ENCODE peak calls at places on chromosomes 13 and 19, in four cellular contexts. E, O, X and P are unnamed samples.

GRCh38 chr13:86892330-86892729 is 778.8 kb upstream of the SLITRK5 start:
- DNase-seq in O (no peak), X (no peak), E (no peak), P (no peak)

GRCh38 chr13:34884366-34884765 is 57.7 kb upstream of the NBEA start:
- DNase-seq in E (no peak), O (no peak), X (no peak), P (no peak)

GRCh38 chr19:40471111-40471510 is 4.3 kb downstream of the SPTBN4 start:
- DNase-seq in E (no peak), X (no peak), O (no peak), P (no peak)

GRCh38 chr13:36030670-36031331 is 100.4 kb downstream of the DCLK1 start:
- DNase-seq in E (no peak), O (no peak), X (no peak), P (no peak)

GRCh38 chr19:55136399-55137102 is 12.5 kb downstream of the TNNT1 start:
- DNase-seq in X (no peak), O (no peak), E (no peak), P (no peak)

GRCh38 chr19:30428281-30428680 is 56.1 kb downstream of the ZNF536 start:
- DNase-seq in E (no peak), X (no peak), O (no peak), P (no peak)

GRCh38 chr19:5588906-5589676 is 21.3 kb upstream of the TINCR start:
- DNase-seq in X (no peak), E (no peak), O (no peak), P (no peak)

GRCh38 chr19:1064661-1065605 is 2.0 kb upstream of the ARHGAP45 start:
- DNase-seq in X (no peak), O (no peak), E (peak), P (peak)

GRCh38 chr19:15124572-15125231 is 17.5 kb downstream of the SYDE1 start:
- DNase-seq in O (no peak), X (peak), E (no peak), P (no peak)

GRCh38 chr19:16462757-16463250 is 9.0 kb downstream of the EPS15L1 start:
- DNase-seq in X (no peak), O (no peak), E (no peak), P (no peak)

GRCh38 chr13:73129023-73129422 is 70.2 kb downstream of the KLF5 start:
- DNase-seq in E (no peak), X (no peak), O (no peak), P (no peak)

GRCh38 chr13:40410315-40410714 is 256.1 kb downstream of the FOXO1 start:
- DNase-seq in E (no peak), X (no peak), O (no peak), P (no peak)

GRCh38 chr13:28220166-28220565 is 81.8 kb downstream of the PAN3 start:
- DNase-seq in E (no peak), X (no peak), O (no peak), P (no peak)

GRCh38 chr13:31722684-31723083 is 16.6 kb upstream of the RXFP2 start:
- DNase-seq in O (no peak), E (no peak), X (no peak), P (no peak)

GRCh38 chr19:42313096-42313839 is at the start of gene TMEM145:
- DNase-seq in X (no peak), O (peak), E (peak), P (peak)

GRCh38 chr19:32823747-32824102 is 45.8 kb downstream of the SLC7A9 start:
- DNase-seq in X (no peak), E (no peak), O (no peak), P (no peak)

GRCh38 chr13:49690990-49691886 is at the start of gene EBPL:
- DNase-seq in E (peak), O (peak), X (peak), P (peak)

GRCh38 chr19:18843960-18844359 is 12.2 kb downstream of the UPF1 start:
- DNase-seq in E (no peak), O (no peak), X (no peak), P (no peak)

GRCh38 chr19:49800771-49801170 is 12.3 kb downstream of the FUZ start:
- DNase-seq in X (no peak), E (no peak), O (no peak), P (no peak)
- TF ChIP-seq CTCF in X (no peak), E (no peak), O (no peak), P (no peak)

GRCh38 chr13:99374994-99375805 is 68.0 kb upstream of the GPR183 start:
- DNase-seq in O (no peak), E (no peak), X (no peak), P (no peak)
- TF ChIP-seq NR3C1 in O (no peak), E (no peak), X (no peak), P (no peak)

GRCh38 chr13:37945651-37946575 is 76.3 kb upstream of the TRPC4 start:
- DNase-seq in O (no peak), E (no peak), X (no peak), P (no peak)

GRCh38 chr13:37947419-37948140 is 78.0 kb upstream of the TRPC4 start:
- DNase-seq in X (no peak), E (no peak), O (peak), P (no peak)

GRCh38 chr13:37942929-37943328 is 73.4 kb upstream of the TRPC4 start:
- DNase-seq in O (no peak), X (no peak), E (no peak), P (no peak)

DNA sequence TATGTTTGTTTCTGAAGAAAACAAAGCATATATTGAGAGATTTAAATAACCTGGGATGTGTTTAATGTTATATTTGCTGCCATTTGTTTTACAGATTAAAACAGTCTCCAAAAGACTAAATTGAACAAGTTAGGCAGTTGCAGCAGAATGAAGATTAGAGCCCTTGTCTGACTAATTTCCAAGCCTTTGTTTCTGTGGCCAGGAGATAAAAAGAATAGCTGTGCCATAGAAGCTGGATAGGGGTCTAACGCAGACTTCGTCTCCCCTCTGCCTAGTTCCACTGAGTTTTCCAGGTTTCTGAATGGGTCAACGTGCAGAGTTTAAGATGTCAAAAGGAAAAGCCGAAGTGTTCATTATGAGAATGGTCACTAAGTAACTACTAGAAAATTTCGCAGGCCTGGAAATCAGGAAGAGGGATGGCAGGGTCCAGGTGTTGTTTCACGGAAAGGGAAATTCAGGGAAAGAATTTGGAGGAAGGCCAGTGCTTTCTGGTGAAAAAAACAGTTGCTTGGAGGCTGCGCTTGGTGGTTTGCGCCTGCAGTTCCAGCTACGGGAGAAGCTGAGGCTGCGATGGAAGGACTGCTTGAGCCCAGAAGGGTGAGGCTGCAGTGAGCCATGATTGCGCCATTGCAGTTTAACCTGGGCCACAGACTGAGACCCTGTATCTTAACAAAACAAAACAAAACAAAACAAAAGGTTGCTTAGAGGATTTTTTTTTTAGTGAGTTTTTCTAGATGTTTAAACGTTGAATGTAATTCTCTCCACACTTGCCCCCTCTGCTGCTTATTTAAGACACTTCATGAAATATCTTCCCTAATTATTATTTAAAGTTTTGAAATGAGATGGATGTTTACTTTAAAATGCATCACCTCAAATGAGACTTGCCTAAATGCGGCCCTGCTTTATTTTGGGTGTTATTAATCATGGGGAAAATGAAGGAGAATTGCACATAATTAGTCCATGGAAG is 75.2 kb upstream of the TRPC4 start:
- DNase-seq in X (no peak), E (no peak), O (no peak), P (no peak)
- TF ChIP-seq CTCF in X (no peak), E (no peak), O (no peak), P (no peak)

GRCh38 chr13:27053902-27054595 is 117.6 kb downstream of the USP12 start:
- DNase-seq in X (no peak), E (peak), O (no peak), P (no peak)
- TF ChIP-seq NR3C1 in X (no peak), E (no peak), O (no peak), P (no peak)